ENCODE peak calls at places on chromosomes 6 and 20, in ten cellular contexts. One of them, this sample, is unnamed.

GRCh38 chr20:60804918-60805631 is 447.0 kb upstream of the CDH4 start:
- DNase-seq in GM13977: no peak
- DNase-seq in NCI-H774: no peak
- DNase-seq in NCI-H446 treated with DMSO at 0.1 percent for 48 hours: no peak
- DNase-seq in neural crest cell: no peak
- DNase-seq in cardiac septum: no peak
- DNase-seq in NCI-H2029: no peak
- DNase-seq in stimulated activated CD8-positive, alpha-beta memory T cell treated with anti-CD3 and anti-CD28 coated beads, Interleukin-2, amount 100 ng/mL, for 1 hour: no peak
- DNase-seq in NCI-H69: no peak
- DNase-seq in A172: no peak
- DNase-seq in this sample: no peak

GRCh38 chr6:155867682-155868081 is 412.0 kb upstream of the NOX3 start:
- DNase-seq in GM13977: no peak
- DNase-seq in NCI-H774: no peak
- DNase-seq in NCI-H446 treated with DMSO at 0.1 percent for 48 hours: no peak
- DNase-seq in neural crest cell: no peak
- DNase-seq in cardiac septum: no peak
- DNase-seq in NCI-H2029: no peak
- DNase-seq in stimulated activated CD8-positive, alpha-beta memory T cell treated with anti-CD3 and anti-CD28 coated beads, Interleukin-2, amount 100 ng/mL, for 1 hour: no peak
- DNase-seq in NCI-H69: no peak
- DNase-seq in A172: no peak
- DNase-seq in this sample: no peak

GRCh38 chr6:14337157-14337556 is 219.6 kb downstream of the CD83 start:
- DNase-seq in GM13977: no peak
- DNase-seq in NCI-H774: no peak
- DNase-seq in NCI-H446 treated with DMSO at 0.1 percent for 48 hours: no peak
- DNase-seq in neural crest cell: no peak
- DNase-seq in cardiac septum: no peak
- DNase-seq in NCI-H2029: no peak
- DNase-seq in stimulated activated CD8-positive, alpha-beta memory T cell treated with anti-CD3 and anti-CD28 coated beads, Interleukin-2, amount 100 ng/mL, for 1 hour: no peak
- DNase-seq in NCI-H69: no peak
- DNase-seq in A172: no peak
- DNase-seq in this sample: no peak

GRCh38 chr6:63307581-63308246 is 12.1 kb downstream of the LGSN start:
- DNase-seq in GM13977: peak
- DNase-seq in NCI-H774: no peak
- DNase-seq in NCI-H446 treated with DMSO at 0.1 percent for 48 hours: peak
- DNase-seq in neural crest cell: no peak
- DNase-seq in cardiac septum: no peak
- DNase-seq in NCI-H2029: peak
- DNase-seq in stimulated activated CD8-positive, alpha-beta memory T cell treated with anti-CD3 and anti-CD28 coated beads, Interleukin-2, amount 100 ng/mL, for 1 hour: no peak
- DNase-seq in NCI-H69: peak
- DNase-seq in A172: peak
- DNase-seq in this sample: peak

GRCh38 chr6:43935921-43936320 is 165.9 kb downstream of the VEGFA start:
- DNase-seq in GM13977: no peak
- DNase-seq in NCI-H774: no peak
- DNase-seq in NCI-H446 treated with DMSO at 0.1 percent for 48 hours: no peak
- DNase-seq in neural crest cell: no peak
- DNase-seq in cardiac septum: peak
- DNase-seq in NCI-H2029: no peak
- DNase-seq in stimulated activated CD8-positive, alpha-beta memory T cell treated with anti-CD3 and anti-CD28 coated beads, Interleukin-2, amount 100 ng/mL, for 1 hour: no peak
- DNase-seq in NCI-H69: no peak
- DNase-seq in A172: no peak
- DNase-seq in this sample: no peak

GRCh38 chr6:79984261-79984660 is 20.2 kb upstream of the TTK start:
- DNase-seq in GM13977: no peak
- DNase-seq in NCI-H774: no peak
- DNase-seq in NCI-H446 treated with DMSO at 0.1 percent for 48 hours: no peak
- DNase-seq in neural crest cell: no peak
- DNase-seq in cardiac septum: no peak
- DNase-seq in NCI-H2029: no peak
- DNase-seq in stimulated activated CD8-positive, alpha-beta memory T cell treated with anti-CD3 and anti-CD28 coated beads, Interleukin-2, amount 100 ng/mL, for 1 hour: no peak
- DNase-seq in NCI-H69: peak
- DNase-seq in A172: no peak
- DNase-seq in this sample: peak

GRCh38 chr6:16336056-16336810 is 97.8 kb downstream of the GMPR start:
- DNase-seq in GM13977: no peak
- DNase-seq in NCI-H774: no peak
- DNase-seq in NCI-H446 treated with DMSO at 0.1 percent for 48 hours: peak
- DNase-seq in neural crest cell: no peak
- DNase-seq in cardiac septum: no peak
- DNase-seq in NCI-H2029: no peak
- DNase-seq in stimulated activated CD8-positive, alpha-beta memory T cell treated with anti-CD3 and anti-CD28 coated beads, Interleukin-2, amount 100 ng/mL, for 1 hour: no peak
- DNase-seq in NCI-H69: no peak
- DNase-seq in A172: no peak
- DNase-seq in this sample: peak

GRCh38 chr6:26420607-26421235 is 18.6 kb downstream of the BTN3A1 start:
- DNase-seq in GM13977: no peak
- DNase-seq in NCI-H774: no peak
- DNase-seq in NCI-H446 treated with DMSO at 0.1 percent for 48 hours: no peak
- DNase-seq in neural crest cell: peak
- DNase-seq in cardiac septum: no peak
- DNase-seq in NCI-H2029: no peak
- DNase-seq in stimulated activated CD8-positive, alpha-beta memory T cell treated with anti-CD3 and anti-CD28 coated beads, Interleukin-2, amount 100 ng/mL, for 1 hour: no peak
- DNase-seq in NCI-H69: peak
- DNase-seq in A172: peak
- DNase-seq in this sample: peak

GRCh38 chr20:20235681-20236080 is 132.2 kb upstream of the INSM1 start:
- DNase-seq in GM13977: no peak
- DNase-seq in NCI-H774: no peak
- DNase-seq in NCI-H446 treated with DMSO at 0.1 percent for 48 hours: no peak
- DNase-seq in neural crest cell: no peak
- DNase-seq in cardiac septum: no peak
- DNase-seq in NCI-H2029: no peak
- DNase-seq in stimulated activated CD8-positive, alpha-beta memory T cell treated with anti-CD3 and anti-CD28 coated beads, Interleukin-2, amount 100 ng/mL, for 1 hour: no peak
- DNase-seq in NCI-H69: peak
- DNase-seq in A172: no peak
- DNase-seq in this sample: no peak

GRCh38 chr6:28807682-28808280 is 116.0 kb downstream of the TRIM27 start:
- DNase-seq in GM13977: no peak
- DNase-seq in NCI-H774: peak
- DNase-seq in NCI-H446 treated with DMSO at 0.1 percent for 48 hours: peak
- DNase-seq in neural crest cell: no peak
- DNase-seq in cardiac septum: no peak
- DNase-seq in NCI-H2029: no peak
- DNase-seq in stimulated activated CD8-positive, alpha-beta memory T cell treated with anti-CD3 and anti-CD28 coated beads, Interleukin-2, amount 100 ng/mL, for 1 hour: no peak
- DNase-seq in NCI-H69: peak
- DNase-seq in A172: peak
- DNase-seq in this sample: peak

GRCh38 chr6:1436334-1437306 is 47.2 kb downstream of the FOXF2 start:
- DNase-seq in GM13977: peak
- DNase-seq in NCI-H774: peak
- DNase-seq in NCI-H446 treated with DMSO at 0.1 percent for 48 hours: no peak
- DNase-seq in neural crest cell: peak
- DNase-seq in cardiac septum: no peak
- DNase-seq in NCI-H2029: peak
- DNase-seq in stimulated activated CD8-positive, alpha-beta memory T cell treated with anti-CD3 and anti-CD28 coated beads, Interleukin-2, amount 100 ng/mL, for 1 hour: no peak
- DNase-seq in NCI-H69: peak
- DNase-seq in A172: peak
- DNase-seq in this sample: peak

GRCh38 chr6:41940759-41941279 is 789 bp downstream of the CCND3 start:
- DNase-seq in GM13977: no peak
- DNase-seq in NCI-H774: no peak
- DNase-seq in NCI-H446 treated with DMSO at 0.1 percent for 48 hours: no peak
- DNase-seq in neural crest cell: no peak
- DNase-seq in cardiac septum: peak
- DNase-seq in NCI-H2029: no peak
- DNase-seq in stimulated activated CD8-positive, alpha-beta memory T cell treated with anti-CD3 and anti-CD28 coated beads, Interleukin-2, amount 100 ng/mL, for 1 hour: no peak
- DNase-seq in NCI-H69: peak
- DNase-seq in A172: no peak
- DNase-seq in this sample: peak

GRCh38 chr6:37205189-37205996 is 35.4 kb downstream of the PIM1 start:
- DNase-seq in GM13977: peak
- DNase-seq in NCI-H774: no peak
- DNase-seq in NCI-H446 treated with DMSO at 0.1 percent for 48 hours: no peak
- DNase-seq in neural crest cell: no peak
- DNase-seq in cardiac septum: no peak
- DNase-seq in NCI-H2029: no peak
- DNase-seq in stimulated activated CD8-positive, alpha-beta memory T cell treated with anti-CD3 and anti-CD28 coated beads, Interleukin-2, amount 100 ng/mL, for 1 hour: no peak
- DNase-seq in NCI-H69: no peak
- DNase-seq in A172: no peak
- DNase-seq in this sample: no peak

GRCh38 chr6:36853325-36853724 is 14.1 kb upstream of the CPNE5 start:
- DNase-seq in GM13977: no peak
- DNase-seq in NCI-H774: no peak
- DNase-seq in NCI-H446 treated with DMSO at 0.1 percent for 48 hours: no peak
- DNase-seq in neural crest cell: no peak
- DNase-seq in cardiac septum: no peak
- DNase-seq in NCI-H2029: no peak
- DNase-seq in stimulated activated CD8-positive, alpha-beta memory T cell treated with anti-CD3 and anti-CD28 coated beads, Interleukin-2, amount 100 ng/mL, for 1 hour: no peak
- DNase-seq in NCI-H69: no peak
- DNase-seq in A172: peak
- DNase-seq in this sample: no peak

GRCh38 chr6:154914288-154914687 is 80.8 kb upstream of the TIAM2 start:
- DNase-seq in GM13977: no peak
- DNase-seq in NCI-H774: no peak
- DNase-seq in NCI-H446 treated with DMSO at 0.1 percent for 48 hours: no peak
- DNase-seq in neural crest cell: no peak
- DNase-seq in cardiac septum: no peak
- DNase-seq in NCI-H2029: no peak
- DNase-seq in stimulated activated CD8-positive, alpha-beta memory T cell treated with anti-CD3 and anti-CD28 coated beads, Interleukin-2, amount 100 ng/mL, for 1 hour: no peak
- DNase-seq in NCI-H69: no peak
- DNase-seq in A172: no peak
- DNase-seq in this sample: no peak

GRCh38 chr6:42230320-42231034 is 12.8 kb upstream of the MRPS10 start:
- DNase-seq in GM13977: no peak
- DNase-seq in NCI-H774: no peak
- DNase-seq in NCI-H446 treated with DMSO at 0.1 percent for 48 hours: no peak
- DNase-seq in neural crest cell: no peak
- DNase-seq in cardiac septum: no peak
- DNase-seq in NCI-H2029: no peak
- DNase-seq in stimulated activated CD8-positive, alpha-beta memory T cell treated with anti-CD3 and anti-CD28 coated beads, Interleukin-2, amount 100 ng/mL, for 1 hour: no peak
- DNase-seq in NCI-H69: peak
- DNase-seq in A172: peak
- DNase-seq in this sample: no peak

GRCh38 chr6:145272246-145272645 is 463.1 kb downstream of the EPM2A start:
- DNase-seq in GM13977: no peak
- DNase-seq in NCI-H774: no peak
- DNase-seq in NCI-H446 treated with DMSO at 0.1 percent for 48 hours: no peak
- DNase-seq in neural crest cell: no peak
- DNase-seq in cardiac septum: no peak
- DNase-seq in NCI-H2029: no peak
- DNase-seq in stimulated activated CD8-positive, alpha-beta memory T cell treated with anti-CD3 and anti-CD28 coated beads, Interleukin-2, amount 100 ng/mL, for 1 hour: no peak
- DNase-seq in NCI-H69: peak
- DNase-seq in A172: no peak
- DNase-seq in this sample: no peak

GRCh38 chr20:23446505-23446904 is 6.2 kb downstream of the CST11 start:
- DNase-seq in GM13977: peak
- DNase-seq in NCI-H774: peak
- DNase-seq in NCI-H446 treated with DMSO at 0.1 percent for 48 hours: no peak
- DNase-seq in neural crest cell: peak
- DNase-seq in cardiac septum: no peak
- DNase-seq in NCI-H2029: peak
- DNase-seq in stimulated activated CD8-positive, alpha-beta memory T cell treated with anti-CD3 and anti-CD28 coated beads, Interleukin-2, amount 100 ng/mL, for 1 hour: no peak
- DNase-seq in NCI-H69: peak
- DNase-seq in A172: no peak
- DNase-seq in this sample: peak

GRCh38 chr6:53524455-53524815 is 20.5 kb downstream of the GCLC start:
- DNase-seq in GM13977: no peak
- DNase-seq in NCI-H774: no peak
- DNase-seq in NCI-H446 treated with DMSO at 0.1 percent for 48 hours: no peak
- DNase-seq in neural crest cell: no peak
- DNase-seq in cardiac septum: no peak
- DNase-seq in NCI-H2029: no peak
- DNase-seq in stimulated activated CD8-positive, alpha-beta memory T cell treated with anti-CD3 and anti-CD28 coated beads, Interleukin-2, amount 100 ng/mL, for 1 hour: no peak
- DNase-seq in NCI-H69: peak
- DNase-seq in A172: peak
- DNase-seq in this sample: no peak